ENCODE peak calls at places on chromosomes 5 and 9, in four cellular contexts. S is AG09309, C is T-helper 9 cell, X is HCT116. G is an unnamed sample.

GRCh38 chr9:116380496-116380995 is 227.0 kb downstream of the PAPPA start:
- DNase-seq in X (no peak), S (no peak), C (no peak), G (no peak)

GRCh38 chr9:96160168-96160567 is 141.8 kb downstream of the HSD17B3 start:
- DNase-seq in X (no peak), S (no peak), C (no peak), G (no peak)

GRCh38 chr5:78647838-78648358 is 674 bp downstream of the LHFPL2 start:
- DNase-seq in C (no peak), S (no peak), X (no peak), G (no peak)

GRCh38 chr9:89422151-89422918 is 75.6 kb downstream of the SEMA4D start:
- DNase-seq in C (peak; percentile 56), X (no peak), S (peak; percentile 33), G (peak; percentile 36)

GRCh38 chr5:102778478-102778877 is 23.4 kb downstream of the PAM start:
- DNase-seq in X (no peak), S (peak; percentile 63), C (no peak), G (peak; percentile 76)

GRCh38 chr5:61805101-61805500 is 473.0 kb downstream of the ZSWIM6 start:
- DNase-seq in C (no peak), S (peak; percentile 33), X (no peak), G (peak; percentile 28)

GRCh38 chr5:151664694-151665583 is 21.8 kb downstream of the SPARC start:
- DNase-seq in S (no peak), X (no peak), C (no peak), G (no peak)

GRCh38 chr5:58241383-58241782 is 218.5 kb downstream of the PLK2 start:
- DNase-seq in S (no peak), C (no peak), X (no peak), G (no peak)

GRCh38 chr5:105195765-105196164 is 1633.2 kb upstream of the NUDT12 start:
- DNase-seq in X (no peak), C (no peak), S (no peak), G (no peak)

GRCh38 chr9:109478665-109479380 is 19.3 kb downstream of the PTPN3 start:
- DNase-seq in X (no peak), S (no peak), C (no peak), G (no peak)

GRCh38 chr9:128870128-128870940 is 11.4 kb downstream of the KYAT1 start:
- DNase-seq in C (no peak), X (no peak), S (no peak), G (no peak)

GRCh38 chr5:140182075-140182709 is 7.2 kb downstream of the CYSTM1 start:
- DNase-seq in S (no peak), X (no peak), C (no peak), G (no peak)

GRCh38 chr9:124410321-124410913 is 4.8 kb downstream of the PSMB7 start:
- DNase-seq in X (no peak), S (no peak), C (no peak), G (no peak)

GRCh38 chr5:112878760-112879159 is 17.7 kb downstream of the SRP19 start:
- DNase-seq in S (no peak), X (peak; percentile 19), C (peak; percentile 41), G (no peak)

GRCh38 chr5:168852329-168852728 is 273.2 kb upstream of the PANK3 start:
- DNase-seq in X (no peak), S (no peak), C (no peak), G (no peak)

GRCh38 chr5:124892185-124892848 is 145.9 kb upstream of the ZNF608 start:
- DNase-seq in S (no peak), X (no peak), C (no peak), G (no peak)

G was measured in GM04503.